ENCODE peak calls at places on chromosomes 13 and 19, in four cellular contexts. O is WTC11, R is K562, N is GM12878. H is an unnamed sample.
A peak's percentile ranks its signal among the peaks of the same experiment; 100 is the strongest.

GRCh38 chr19:10748924-10749434 is 31.1 kb downstream of the DNM2 start:
- DNase-seq in O (no peak), R (peak; percentile 75), N (no peak), H (peak; percentile 94)

GRCh38 chr19:8158411-8159074 is 9.2 kb upstream of the FBN3 start:
- DNase-seq in O (peak; percentile 47), R (peak; percentile 77), N (peak; percentile 57), H (peak; percentile 87)

GRCh38 chr13:112444001-112444311 is 67.8 kb downstream of the SPACA7 start:
- DNase-seq in O (peak; percentile 94), R (peak; percentile 69), N (no peak), H (peak; percentile 44)

GRCh38 chr13:47064381-47064780 is 167.5 kb upstream of the HTR2A start:
- DNase-seq in O (no peak), R (no peak), N (no peak), H (no peak)

GRCh38 chr13:78604782-78605611 is 1.6 kb upstream of the POU4F1 start:
- DNase-seq in O (peak; percentile 47), R (peak; percentile 35), N (no peak), H (peak; percentile 50)

GRCh38 chr19:9608912-9609311 is 12.1 kb downstream of the ZNF561 start:
- DNase-seq in O (no peak), R (no peak), N (no peak), H (no peak)

GRCh38 chr13:110262944-110263343 is 44.0 kb downstream of the COL4A1 start:
- DNase-seq in O (no peak), R (no peak), N (no peak), H (no peak)

GRCh38 chr19:12890787-12891552 is at the start of gene GCDH:
- DNase-seq in O (peak; percentile 98), R (peak; percentile 90), N (peak; percentile 95), H (peak; percentile 99)

GRCh38 chr19:33226550-33227241 is 1.0 kb upstream of the SLC7A10 start:
- DNase-seq in O (peak; percentile 78), R (no peak), N (no peak), H (no peak)

GRCh38 chr19:40219721-40220276 is 1.6 kb upstream of the TTC9B start:
- DNase-seq in O (no peak), R (no peak), N (no peak), H (no peak)

GRCh38 chr19:10260141-10260584 is 8.1 kb downstream of the MRPL4 start:
- DNase-seq in O (no peak), R (peak; percentile 7), N (no peak), H (peak; percentile 30)

GRCh38 chr19:872266-872951 is 12.9 kb downstream of the CFD start:
- DNase-seq in O (peak; percentile 91), R (peak; percentile 76), N (peak; percentile 36), H (no peak)

GRCh38 chr19:39475748-39476147 is 4.9 kb upstream of the TIMM50 start:
- DNase-seq in O (no peak), R (no peak), N (no peak), H (no peak)

GRCh38 chr19:54364775-54365257 is at the start of gene LAIR1:
- DNase-seq in O (no peak), R (no peak), N (no peak), H (no peak)

GRCh38 chr19:9808855-9809646 is 9.8 kb downstream of the FBXL12 start:
- DNase-seq in O (no peak), R (no peak), N (no peak), H (no peak)

GRCh38 chr19:16519230-16519687 is 23.0 kb downstream of the CHERP start:
- DNase-seq in O (no peak), R (no peak), N (no peak), H (no peak)

GRCh38 chr19:40282920-40283319 is 2.2 kb downstream of the AKT2 start:
- DNase-seq in O (no peak), R (no peak), N (no peak), H (no peak)

GRCh38 chr19:9474975-9475374 is 23.4 kb downstream of the ZNF560 start:
- DNase-seq in O (no peak), R (no peak), N (no peak), H (no peak)

GRCh38 chr13:29955137-29955650 is 104.8 kb upstream of the UBL3 start:
- DNase-seq in O (no peak), R (no peak), N (no peak), H (no peak)

GRCh38 chr13:97976551-97977375 is 23.3 kb downstream of the IPO5 start:
- DNase-seq in O (peak; percentile 18), R (peak; percentile 48), N (no peak), H (no peak)

GRCh38 chr19:46785054-46785979 is 3.1 kb downstream of the SLC1A5 start:
- DNase-seq in O (no peak), R (no peak), N (no peak), H (no peak)

GRCh38 chr19:6393982-6394412 is 1.0 kb upstream of the GTF2F1 start:
- DNase-seq in O (no peak), R (no peak), N (peak; percentile 63), H (no peak)

GRCh38 chr13:43261018-43261417 is 237.6 kb downstream of the DNAJC15 start:
- DNase-seq in O (no peak), R (no peak), N (no peak), H (no peak)

GRCh38 chr13:98775844-98776598 is 23.5 kb upstream of the SLC15A1 start:
- DNase-seq in O (no peak), R (peak; percentile 15), N (no peak), H (peak; percentile 87)

GRCh38 chr13:114064516-114065140 is 67.8 kb downstream of the RASA3 start:
- DNase-seq in O (no peak), R (peak; percentile 19), N (no peak), H (no peak)

GRCh38 chr13:42814868-42815267 is 33.5 kb downstream of the FAM216B start:
- DNase-seq in O (no peak), R (no peak), N (no peak), H (no peak)

GRCh38 chr19:16319466-16319865 is 5.2 kb upstream of the KLF2 start:
- DNase-seq in O (no peak), R (no peak), N (no peak), H (no peak)

GRCh38 chr19:55261671-55262126 is 2.9 kb upstream of the PPP6R1 start:
- DNase-seq in O (peak; percentile 43), R (no peak), N (no peak), H (no peak)

GRCh38 chr13:95156208-95156607 is 145.0 kb downstream of the ABCC4 start:
- DNase-seq in O (no peak), R (no peak), N (no peak), H (peak; percentile 6)
- TF ChIP-seq NR2C2 in O (no peak), R (no peak), N (no peak), H (no peak)

DNA sequence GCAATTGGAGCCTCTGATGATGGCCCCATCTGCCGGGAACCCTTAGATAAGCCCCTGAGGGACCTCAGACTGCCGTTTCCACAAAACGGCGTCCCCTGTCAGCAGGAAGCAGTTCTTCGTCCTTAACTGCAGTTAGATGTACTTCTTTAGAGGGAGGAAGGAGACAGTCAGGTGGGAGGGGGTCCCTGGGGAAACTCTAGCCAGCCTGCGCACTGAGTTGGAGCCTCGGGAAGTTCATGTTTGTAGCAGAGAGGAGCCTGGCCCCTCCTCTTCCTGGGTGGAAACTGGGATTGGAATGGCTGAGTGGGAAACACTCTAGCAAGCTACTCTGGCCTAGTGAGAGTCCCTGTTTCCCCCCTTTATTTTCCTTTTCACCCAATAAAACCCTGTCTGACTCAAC is 612.4 kb downstream of the PCDH9 start:
- DNase-seq in O (no peak), R (no peak), N (no peak), H (no peak)
- TF ChIP-seq NR2C2 in O (no peak), R (no peak), N (no peak), H (no peak)

GRCh38 chr13:30997697-30998547 is 65.5 kb downstream of the TEX26 start:
- DNase-seq in O (no peak), R (no peak), N (no peak), H (no peak)
- TF ChIP-seq NR2C2 in O (no peak), R (no peak), N (no peak), H (no peak)

DNA sequence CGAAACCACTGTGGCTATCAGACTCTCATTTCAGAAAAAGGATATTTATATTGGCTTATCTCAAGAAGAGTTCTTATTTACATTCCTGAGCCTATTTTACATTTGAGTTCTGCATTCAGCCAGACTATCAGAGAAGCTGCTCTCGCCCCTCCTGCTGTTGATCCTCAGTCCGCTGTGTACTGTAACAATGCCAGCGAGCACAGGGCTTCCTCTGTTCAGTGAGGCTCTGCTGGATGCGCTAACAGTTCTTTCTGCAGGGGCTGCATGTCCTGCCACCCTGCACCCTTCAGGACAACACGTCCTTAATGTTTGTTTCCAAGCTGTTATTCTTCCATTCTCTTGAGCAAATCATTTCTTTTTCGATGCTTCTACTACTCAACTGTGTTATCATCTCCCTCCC is 463.7 kb upstream of the SGCG start:
- DNase-seq in O (no peak), R (no peak), N (no peak), H (no peak)
- TF ChIP-seq NR2C2 in O (no peak), R (no peak), N (no peak), H (no peak)

DNA sequence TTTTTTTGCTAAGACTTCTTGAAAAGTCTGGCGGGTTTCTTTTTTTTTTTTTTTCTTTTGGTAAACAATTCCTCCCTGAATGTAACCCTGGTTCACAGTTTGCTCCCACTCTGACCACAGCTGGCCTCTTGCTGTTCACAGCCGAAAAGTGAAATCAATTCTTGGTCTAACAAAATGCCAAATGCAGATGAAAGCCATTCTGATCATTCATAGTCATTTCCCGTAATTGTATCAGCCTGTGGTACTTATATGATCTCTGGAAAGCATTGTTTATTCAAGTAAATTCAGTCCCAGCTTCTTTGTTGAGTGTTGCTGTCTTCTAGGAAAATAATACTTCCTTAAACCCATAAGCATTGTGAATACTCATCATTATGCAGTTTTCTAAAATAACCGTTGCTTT is 87.5 kb downstream of the MAB21L1 start:
- DNase-seq in O (no peak), R (no peak), N (no peak), H (no peak)
- TF ChIP-seq NR2C2 in O (no peak), R (no peak), N (no peak), H (no peak)

DNA sequence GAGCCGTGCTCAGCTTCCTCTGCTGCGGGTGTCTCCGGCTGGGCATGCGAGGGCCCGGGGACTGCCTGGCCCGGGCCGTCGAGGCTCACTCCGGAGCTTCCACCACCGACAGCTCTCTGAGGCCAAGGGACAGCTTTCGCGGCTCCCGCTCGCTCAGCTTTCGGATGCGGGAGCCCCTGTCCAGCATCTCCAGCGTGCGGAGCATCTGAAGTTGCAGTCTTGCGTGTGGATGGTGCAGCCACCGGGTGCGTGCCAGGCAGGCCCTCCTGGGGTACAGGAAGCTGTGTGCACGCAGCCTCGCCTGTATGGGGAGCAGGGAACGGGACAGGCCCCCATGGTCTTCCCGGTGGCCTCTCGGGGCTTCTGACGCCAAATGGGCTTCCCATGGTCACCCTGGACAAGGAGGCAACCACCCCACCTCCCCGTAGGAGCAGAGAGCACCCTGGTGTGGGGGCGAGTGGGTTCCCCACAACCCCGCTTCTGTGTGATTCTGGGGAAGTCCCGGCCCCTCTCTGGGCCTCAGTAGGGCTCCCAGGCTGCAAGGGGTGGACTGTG is 1.2 kb downstream of the S1PR4 start:
- DNase-seq in O (no peak), R (no peak), N (no peak), H (no peak)
- TF ChIP-seq NR2C2 in O (no peak), R (no peak), N (no peak), H (no peak)

GRCh38 chr19:30361107-30361447 is 11.1 kb upstream of the ZNF536 start:
- DNase-seq in O (no peak), R (no peak), N (no peak), H (no peak)

GRCh38 chr19:30362156-30362754 is 9.9 kb upstream of the ZNF536 start:
- DNase-seq in O (no peak), R (no peak), N (no peak), H (no peak)

GRCh38 chr19:30360378-30361106 is 11.6 kb upstream of the ZNF536 start:
- DNase-seq in O (no peak), R (no peak), N (no peak), H (no peak)

GRCh38 chr19:30363073-30363472 is 9.1 kb upstream of the ZNF536 start:
- DNase-seq in O (no peak), R (no peak), N (no peak), H (no peak)

GRCh38 chr19:30361721-30362120 is 10.5 kb upstream of the ZNF536 start:
- DNase-seq in O (no peak), R (no peak), N (no peak), H (peak; percentile 61)
- TF ChIP-seq NR2C2 in O (no peak), R (no peak), N (no peak), H (no peak)

H was measured in HepG2.